ENCODE peak calls at places on chromosomes 12 and 14, in seven cellular contexts. J, U, N, E, A, I and D are unnamed samples.

GRCh38 chr14:102795060-102795925 is 18.0 kb downstream of the TRAF3 start:
- DNase-seq in U (peak), E (peak), I (no peak), A (peak), J (no peak), N (no peak), D (peak)

GRCh38 chr14:84826349-84826748 is 703.6 kb upstream of the FLRT2 start:
- DNase-seq in J (no peak), A (no peak), N (no peak), E (no peak), I (no peak), U (no peak), D (no peak)

GRCh38 chr12:104565606-104566243 is 109.0 kb downstream of the CHST11 start:
- DNase-seq in U (no peak), N (no peak), I (no peak), A (no peak), E (no peak), J (no peak), D (no peak)

GRCh38 chr12:45299132-45299692 is 83.3 kb downstream of the ANO6 start:
- DNase-seq in E (peak), N (no peak), A (no peak), J (no peak), U (no peak), I (peak), D (peak)

GRCh38 chr12:91577586-91578539 is 395.2 kb upstream of the DCN start:
- DNase-seq in A (peak), N (no peak), I (no peak), J (peak), U (no peak), E (peak), D (peak)

GRCh38 chr12:2372178-2372577 is 319.4 kb downstream of the CACNA1C start:
- DNase-seq in E (no peak), J (no peak), A (no peak), U (no peak), N (no peak), I (no peak), D (no peak)

GRCh38 chr12:65999564-66000280 is 130.8 kb downstream of the LLPH start:
- DNase-seq in J (no peak), I (no peak), E (no peak), A (peak), N (no peak), U (no peak), D (no peak)

GRCh38 chr14:24613747-24614146 is 4.3 kb upstream of the GZMH start:
- DNase-seq in U (no peak), A (no peak), N (no peak), J (no peak), E (no peak), I (peak), D (no peak)

GRCh38 chr12:25648460-25648859 is 95.4 kb upstream of the LMNTD1 start:
- DNase-seq in A (peak), I (no peak), E (peak), J (no peak), N (no peak), U (no peak), D (peak)

GRCh38 chr12:57515468-57515933 is 4.8 kb downstream of the DDIT3 start:
- DNase-seq in N (no peak), A (no peak), J (no peak), E (no peak), U (no peak), I (no peak), D (no peak)

GRCh38 chr12:104524026-104524425 is 67.3 kb downstream of the CHST11 start:
- DNase-seq in A (no peak), U (no peak), I (peak), J (peak), E (peak), N (no peak), D (no peak)

GRCh38 chr14:68784995-68785816 is 7.7 kb downstream of the ZFP36L1 start:
- DNase-seq in A (no peak), N (no peak), E (no peak), J (no peak), U (no peak), I (no peak), D (no peak)

GRCh38 chr14:68683326-68683725 is 109.5 kb downstream of the ZFP36L1 start:
- DNase-seq in N (no peak), U (no peak), A (no peak), E (no peak), J (no peak), I (no peak), D (no peak)

GRCh38 chr14:105151838-105152793 is 16.5 kb downstream of the JAG2 start:
- DNase-seq in U (peak), I (no peak), A (peak), E (no peak), J (no peak), N (no peak), D (no peak)

GRCh38 chr14:57879516-57879915 is 13.6 kb upstream of the SLC35F4 start:
- DNase-seq in U (no peak), J (no peak), I (no peak), A (no peak), E (no peak), N (no peak), D (no peak)

GRCh38 chr14:99100871-99101270 is 171.1 kb downstream of the BCL11B start:
- DNase-seq in A (no peak), N (no peak), E (no peak), I (no peak), U (no peak), J (no peak), D (no peak)

GRCh38 chr14:76765461-76765931 is 4.2 kb downstream of the VASH1 start:
- DNase-seq in U (no peak), A (no peak), J (no peak), E (no peak), N (no peak), I (no peak), D (no peak)

GRCh38 chr12:92717202-92717601 is 14.4 kb downstream of the PLEKHG7 start:
- DNase-seq in J (no peak), N (no peak), U (no peak), A (no peak), I (no peak), E (peak), D (peak)